ENCODE peak calls at places on chromosomes 1 and 21, in five cellular contexts. One of them, this sample, is unnamed.

GRCh38 chr1:207752456-207753132 is 740 bp downstream of the CD46 start:
- DNase-seq in OCI-LY7: peak
- DNase-seq in dorsolateral prefrontal cortex: peak
- DNase-seq in heart right ventricle: peak
- DNase-seq in heart left ventricle: peak
- DNase-seq in this sample: no peak

GRCh38 chr1:231162970-231163830 is 1.3 kb downstream of the TRIM67 start:
- DNase-seq in OCI-LY7: no peak
- DNase-seq in dorsolateral prefrontal cortex: no peak
- DNase-seq in heart right ventricle: no peak
- DNase-seq in heart left ventricle: no peak
- DNase-seq in this sample: no peak

GRCh38 chr1:201982923-201983805 is 716 bp downstream of the RNPEP start:
- DNase-seq in OCI-LY7: peak
- DNase-seq in dorsolateral prefrontal cortex: peak
- DNase-seq in heart right ventricle: peak
- DNase-seq in heart left ventricle: peak
- DNase-seq in this sample: peak

GRCh38 chr21:35048706-35049617 is at the start of gene RUNX1:
- DNase-seq in OCI-LY7: peak
- DNase-seq in dorsolateral prefrontal cortex: no peak
- DNase-seq in heart right ventricle: peak
- DNase-seq in heart left ventricle: peak
- DNase-seq in this sample: peak

GRCh38 chr1:20061866-20062265 is 8.1 kb upstream of the PLA2G5 start:
- DNase-seq in OCI-LY7: no peak
- DNase-seq in dorsolateral prefrontal cortex: no peak
- DNase-seq in heart right ventricle: no peak
- DNase-seq in heart left ventricle: no peak
- DNase-seq in this sample: no peak

GRCh38 chr1:93317207-93317606 is 28.5 kb upstream of the DR1 start:
- DNase-seq in OCI-LY7: no peak
- DNase-seq in dorsolateral prefrontal cortex: no peak
- DNase-seq in heart right ventricle: peak
- DNase-seq in heart left ventricle: peak
- DNase-seq in this sample: peak

GRCh38 chr1:12159826-12160225 is 7.0 kb upstream of the TNFRSF1B start:
- DNase-seq in OCI-LY7: no peak
- DNase-seq in dorsolateral prefrontal cortex: no peak
- DNase-seq in heart right ventricle: no peak
- DNase-seq in heart left ventricle: peak
- DNase-seq in this sample: no peak

GRCh38 chr21:34865922-34866271 is 183.2 kb downstream of the RUNX1 start:
- DNase-seq in OCI-LY7: peak
- DNase-seq in dorsolateral prefrontal cortex: no peak
- DNase-seq in heart right ventricle: no peak
- DNase-seq in heart left ventricle: no peak
- DNase-seq in this sample: no peak

GRCh38 chr1:70462611-70463010 is 51.5 kb downstream of the CTH start:
- DNase-seq in OCI-LY7: no peak
- DNase-seq in dorsolateral prefrontal cortex: no peak
- DNase-seq in heart right ventricle: no peak
- DNase-seq in heart left ventricle: no peak
- DNase-seq in this sample: no peak

GRCh38 chr1:96362623-96363022 is 359.0 kb upstream of the PTBP2 start:
- DNase-seq in OCI-LY7: no peak
- DNase-seq in dorsolateral prefrontal cortex: no peak
- DNase-seq in heart right ventricle: no peak
- DNase-seq in heart left ventricle: no peak
- DNase-seq in this sample: peak

GRCh38 chr1:182588460-182589396 is at the start of gene RNASEL:
- DNase-seq in OCI-LY7: peak
- DNase-seq in dorsolateral prefrontal cortex: peak
- DNase-seq in heart right ventricle: peak
- DNase-seq in heart left ventricle: peak
- DNase-seq in this sample: peak

GRCh38 chr1:67747667-67748066 is 62.7 kb downstream of the GADD45A start:
- DNase-seq in OCI-LY7: no peak
- DNase-seq in dorsolateral prefrontal cortex: no peak
- DNase-seq in heart right ventricle: no peak
- DNase-seq in heart left ventricle: no peak
- DNase-seq in this sample: no peak

GRCh38 chr1:21072721-21073120 is 104.0 kb downstream of the EIF4G3 start:
- DNase-seq in OCI-LY7: no peak
- DNase-seq in dorsolateral prefrontal cortex: no peak
- DNase-seq in heart right ventricle: no peak
- DNase-seq in heart left ventricle: no peak
- DNase-seq in this sample: no peak

GRCh38 chr1:5961601-5962000 is 30.6 kb downstream of the NPHP4 start:
- DNase-seq in OCI-LY7: no peak
- DNase-seq in dorsolateral prefrontal cortex: no peak
- DNase-seq in heart right ventricle: no peak
- DNase-seq in heart left ventricle: no peak
- DNase-seq in this sample: no peak

GRCh38 chr21:17044696-17045095 is 468.1 kb upstream of the CXADR start:
- DNase-seq in OCI-LY7: no peak
- DNase-seq in dorsolateral prefrontal cortex: no peak
- DNase-seq in heart right ventricle: no peak
- DNase-seq in heart left ventricle: no peak
- DNase-seq in this sample: no peak

GRCh38 chr1:89950703-89951102 is 44.2 kb upstream of the ZNF326 start:
- DNase-seq in OCI-LY7: no peak
- DNase-seq in dorsolateral prefrontal cortex: no peak
- DNase-seq in heart right ventricle: no peak
- DNase-seq in heart left ventricle: no peak
- DNase-seq in this sample: no peak

GRCh38 chr1:232574867-232575523 is 54.9 kb downstream of the SIPA1L2 start:
- DNase-seq in OCI-LY7: no peak
- DNase-seq in dorsolateral prefrontal cortex: no peak
- DNase-seq in heart right ventricle: no peak
- DNase-seq in heart left ventricle: no peak
- DNase-seq in this sample: no peak

GRCh38 chr1:9086060-9086459 is 16.6 kb upstream of the SLC2A5 start:
- DNase-seq in OCI-LY7: no peak
- DNase-seq in dorsolateral prefrontal cortex: no peak
- DNase-seq in heart right ventricle: no peak
- DNase-seq in heart left ventricle: no peak
- DNase-seq in this sample: no peak
- TF ChIP-seq CTCF in OCI-LY7: no peak
- TF ChIP-seq CTCF in dorsolateral prefrontal cortex: no peak
- TF ChIP-seq CTCF in heart right ventricle: no peak
- TF ChIP-seq CTCF in heart left ventricle: no peak
- TF ChIP-seq CTCF in this sample: no peak

GRCh38 chr1:236063919-236064673 is 794 bp downstream of the NID1 start:
- DNase-seq in OCI-LY7: no peak
- DNase-seq in dorsolateral prefrontal cortex: peak
- DNase-seq in heart right ventricle: peak
- DNase-seq in heart left ventricle: peak
- DNase-seq in this sample: no peak
- TF ChIP-seq CTCF in OCI-LY7: no peak
- TF ChIP-seq CTCF in dorsolateral prefrontal cortex: no peak
- TF ChIP-seq CTCF in heart right ventricle: no peak
- TF ChIP-seq CTCF in heart left ventricle: no peak
- TF ChIP-seq CTCF in this sample: no peak

DNA sequence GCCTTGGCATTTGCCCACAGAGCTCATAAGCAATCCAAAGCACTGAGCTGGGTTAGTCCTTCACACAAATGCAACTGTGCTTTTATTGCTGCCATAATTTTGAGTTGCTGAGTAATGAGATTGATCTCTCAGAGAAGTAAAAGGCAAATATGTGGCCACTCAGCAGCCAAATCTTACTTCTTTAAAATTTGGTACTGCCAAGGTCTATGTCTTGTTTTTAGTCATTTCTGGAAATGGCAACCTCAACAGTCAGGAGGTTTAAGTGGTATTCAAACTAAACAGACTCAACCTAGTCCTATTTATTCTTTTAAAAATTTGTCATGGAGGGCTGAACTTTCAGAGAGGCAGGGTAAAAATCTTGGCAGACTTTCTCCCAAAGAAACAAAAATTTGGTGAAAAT is 216.4 kb upstream of the GJB5 start:
- DNase-seq in OCI-LY7: no peak
- DNase-seq in dorsolateral prefrontal cortex: no peak
- DNase-seq in heart right ventricle: no peak
- DNase-seq in heart left ventricle: no peak
- DNase-seq in this sample: no peak
- TF ChIP-seq CTCF in OCI-LY7: no peak
- TF ChIP-seq CTCF in dorsolateral prefrontal cortex: no peak
- TF ChIP-seq CTCF in heart right ventricle: no peak
- TF ChIP-seq CTCF in heart left ventricle: no peak
- TF ChIP-seq CTCF in this sample: no peak

GRCh38 chr1:154117642-154118041 is 37.2 kb downstream of the NUP210L start:
- DNase-seq in OCI-LY7: no peak
- DNase-seq in dorsolateral prefrontal cortex: no peak
- DNase-seq in heart right ventricle: no peak
- DNase-seq in heart left ventricle: no peak
- DNase-seq in this sample: no peak
- TF ChIP-seq CTCF in OCI-LY7: peak
- TF ChIP-seq CTCF in dorsolateral prefrontal cortex: no peak
- TF ChIP-seq CTCF in heart right ventricle: no peak
- TF ChIP-seq CTCF in heart left ventricle: no peak
- TF ChIP-seq CTCF in this sample: no peak

DNA sequence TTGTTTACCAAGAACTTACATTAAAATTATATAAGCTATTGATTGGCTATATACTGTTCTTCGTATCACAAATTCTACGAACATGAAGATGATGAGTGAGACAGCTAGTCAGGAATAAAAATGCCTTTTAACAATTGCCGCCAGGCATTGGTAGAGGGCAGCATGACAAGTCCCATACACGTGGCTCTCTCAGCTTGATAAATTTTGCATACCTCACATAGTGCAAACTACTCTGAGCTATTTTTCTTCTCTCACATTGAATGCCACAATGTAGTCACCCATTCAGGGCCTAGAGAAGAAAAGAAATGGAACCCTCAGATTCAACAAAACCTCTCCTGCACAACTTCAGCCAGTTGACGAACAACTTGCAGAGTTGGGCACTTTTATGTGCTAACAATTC is 27.0 kb upstream of the FMO2 start:
- DNase-seq in OCI-LY7: no peak
- DNase-seq in dorsolateral prefrontal cortex: no peak
- DNase-seq in heart right ventricle: no peak
- DNase-seq in heart left ventricle: no peak
- DNase-seq in this sample: no peak
- TF ChIP-seq CTCF in OCI-LY7: no peak
- TF ChIP-seq CTCF in dorsolateral prefrontal cortex: no peak
- TF ChIP-seq CTCF in heart right ventricle: no peak
- TF ChIP-seq CTCF in heart left ventricle: no peak
- TF ChIP-seq CTCF in this sample: no peak

This sample was measured in CD14-positive monocyte.